ENCODE peak calls at places on chromosomes 1 and 21, in seven cellular contexts. B, O, G, Y, N, A and Z are unnamed samples.

GRCh38 chr1:30684881-30685795 is 38.2 kb downstream of the MATN1 start:
- DNase-seq in B (no peak), O (no peak), G (no peak), Y (peak; percentile 17), N (peak; percentile 74), A (peak; percentile 94), Z (no peak)

GRCh38 chr1:25695066-25695990 is 78.7 kb downstream of the MAN1C1 start:
- DNase-seq in B (peak; percentile 98), O (peak; percentile 65), G (no peak), Y (no peak), N (peak; percentile 93), A (peak; percentile 76), Z (peak; percentile 66)

GRCh38 chr1:37808369-37809319 is 636 bp upstream of the YRDC start:
- DNase-seq in B (peak; percentile 81), O (peak; percentile 80), G (peak; percentile 62), Y (no peak), N (peak; percentile 88), A (no peak), Z (peak; percentile 21)

GRCh38 chr21:35438643-35439404 is 389.7 kb upstream of the RUNX1 start:
- DNase-seq in B (peak; percentile 21), O (no peak), G (no peak), Y (no peak), N (peak; percentile 43), A (no peak), Z (no peak)

GRCh38 chr1:183622884-183623785 is 12.4 kb downstream of the ARPC5 start:
- DNase-seq in B (peak; percentile 74), O (peak; percentile 82), G (peak; percentile 41), Y (peak; percentile 28), N (peak; percentile 67), A (peak; percentile 71), Z (no peak)

GRCh38 chr1:234610582-234611152 is 689 bp upstream of the IRF2BP2 start:
- DNase-seq in B (peak; percentile 93), O (peak; percentile 94), G (peak; percentile 85), Y (peak; percentile 82), N (peak; percentile 99), A (peak; percentile 88), Z (peak; percentile 77)

GRCh38 chr1:156860639-156861423 is at the start of gene NTRK1:
- DNase-seq in B (peak; percentile 7), O (peak; percentile 56), G (peak; percentile 92), Y (peak; percentile 44), N (peak; percentile 79), A (no peak), Z (no peak)

GRCh38 chr1:58931024-58931423 is 147.2 kb upstream of the JUN start:
- DNase-seq in B (no peak), O (no peak), G (no peak), Y (no peak), N (no peak), A (no peak), Z (no peak)

GRCh38 chr1:25126568-25126967 is 105.7 kb downstream of the SYF2 start:
- DNase-seq in B (peak; percentile 13), O (no peak), G (no peak), Y (no peak), N (no peak), A (no peak), Z (no peak)

GRCh38 chr1:9687876-9688582 is 36.5 kb downstream of the PIK3CD start:
- DNase-seq in B (peak; percentile 42), O (peak; percentile 49), G (no peak), Y (no peak), N (peak; percentile 66), A (no peak), Z (no peak)

GRCh38 chr1:183472488-183473285 is at the start of gene SMG7:
- DNase-seq in B (peak; percentile 12), O (peak; percentile 48), G (no peak), Y (peak; percentile 43), N (no peak), A (peak; percentile 20), Z (peak; percentile 21)

GRCh38 chr1:84174051-84174556 is 30.0 kb downstream of the PRKACB start:
- DNase-seq in B (peak; percentile 82), O (peak; percentile 83), G (no peak), Y (no peak), N (no peak), A (peak; percentile 13), Z (no peak)

GRCh38 chr1:29415861-29416260 is 179.5 kb downstream of the PTPRU start:
- DNase-seq in B (no peak), O (no peak), G (no peak), Y (no peak), N (no peak), A (no peak), Z (no peak)

GRCh38 chr1:194055545-194055944 is 869.1 kb upstream of the B3GALT2 start:
- DNase-seq in B (no peak), O (no peak), G (no peak), Y (no peak), N (no peak), A (no peak), Z (no peak)

GRCh38 chr1:246372502-246372901 is 134.6 kb downstream of the SMYD3 start:
- DNase-seq in B (no peak), O (no peak), G (no peak), Y (no peak), N (peak; percentile 76), A (no peak), Z (no peak)

GRCh38 chr1:174746024-174746808 is 253.5 kb upstream of the CACYBP start:
- DNase-seq in B (no peak), O (no peak), G (no peak), Y (no peak), N (no peak), A (no peak), Z (no peak)

GRCh38 chr1:158145173-158145719 is 35.4 kb upstream of the CD1D start:
- DNase-seq in B (peak; percentile 66), O (no peak), G (no peak), Y (no peak), N (peak; percentile 91), A (no peak), Z (no peak)

GRCh38 chr1:18997508-18997907 is 41.0 kb upstream of the IFFO2 start:
- DNase-seq in B (no peak), O (no peak), G (no peak), Y (no peak), N (no peak), A (no peak), Z (no peak)

GRCh38 chr21:15272591-15272990 is 207.8 kb upstream of the NRIP1 start:
- DNase-seq in B (no peak), O (no peak), G (no peak), Y (no peak), N (no peak), A (no peak), Z (no peak)

GRCh38 chr1:231040019-231040799 is at the start of gene FAM89A:
- DNase-seq in B (no peak), O (peak; percentile 49), G (no peak), Y (peak; percentile 67), N (peak; percentile 85), A (no peak), Z (no peak)

GRCh38 chr1:3139871-3140837 is 71.2 kb downstream of the PRDM16 start:
- DNase-seq in B (no peak), O (no peak), G (no peak), Y (no peak), N (no peak), A (no peak), Z (no peak)